ENCODE peak calls at places on chromosomes 13 and 19, in seven cellular contexts. O, E, H, M, L, F and Y are unnamed samples.

GRCh38 chr19:34574704-34575103 is 93.1 kb downstream of the WTIP start:
- DNase-seq in O (no peak), E (no peak), H (no peak), M (no peak), L (no peak), F (no peak), Y (no peak)

GRCh38 chr19:43789029-43789428 is 8.3 kb upstream of the KCNN4 start:
- DNase-seq in O (no peak), E (no peak), H (peak), M (no peak), L (no peak), F (no peak), Y (no peak)

GRCh38 chr19:46367434-46367833 is 20.5 kb downstream of the PPP5C start:
- DNase-seq in O (no peak), E (no peak), H (no peak), M (no peak), L (peak), F (no peak), Y (no peak)

GRCh38 chr19:3249408-3249807 is 24.9 kb downstream of the CELF5 start:
- DNase-seq in O (peak), E (no peak), H (peak), M (no peak), L (peak), F (no peak), Y (no peak)

GRCh38 chr13:110396913-110397379 is 89.9 kb downstream of the COL4A2 start:
- DNase-seq in O (no peak), E (peak), H (no peak), M (peak), L (no peak), F (no peak), Y (no peak)

GRCh38 chr19:39001016-39001415 is 25.5 kb upstream of the FBXO17 start:
- DNase-seq in O (no peak), E (no peak), H (no peak), M (no peak), L (peak), F (no peak), Y (no peak)

GRCh38 chr19:1446713-1447564 is 3.0 kb upstream of the APC2 start:
- DNase-seq in O (no peak), E (no peak), H (no peak), M (no peak), L (peak), F (no peak), Y (no peak)

GRCh38 chr13:101346942-101347728 is 69.2 kb downstream of the NALCN start:
- DNase-seq in O (no peak), E (no peak), H (no peak), M (no peak), L (no peak), F (no peak), Y (no peak)

GRCh38 chr13:112999414-113000177 is 30.6 kb downstream of the MCF2L start:
- DNase-seq in O (no peak), E (no peak), H (no peak), M (no peak), L (no peak), F (no peak), Y (no peak)